ENCODE peak calls at places on chromosomes 7 and 10, in nine cellular contexts. One of them, this sample, is unnamed.

GRCh38 chr10:98246911-98247820 is 20.8 kb downstream of the LOXL4 start:
- DNase-seq in PC-3: no peak
- DNase-seq in astrocyte: peak
- DNase-seq in A549: no peak
- DNase-seq in cardiac muscle cell: no peak
- DNase-seq in body of pancreas: no peak
- DNase-seq in CD4-positive, alpha-beta T cell: no peak
- DNase-seq in HCT116: no peak
- DNase-seq in transverse colon: no peak
- DNase-seq in this sample: no peak

GRCh38 chr7:144391823-144392255 is 11.7 kb downstream of the NOBOX start:
- DNase-seq in astrocyte: peak
- DNase-seq in A549: peak
- DNase-seq in body of pancreas: no peak
- DNase-seq in PC-3: peak
- DNase-seq in CD4-positive, alpha-beta T cell: peak
- DNase-seq in cardiac muscle cell: peak
- DNase-seq in transverse colon: no peak
- DNase-seq in HCT116: peak
- DNase-seq in this sample: peak

GRCh38 chr10:86536294-86536861 is 14.8 kb upstream of the WAPL start:
- DNase-seq in PC-3: no peak
- DNase-seq in astrocyte: no peak
- DNase-seq in transverse colon: peak
- DNase-seq in body of pancreas: no peak
- DNase-seq in cardiac muscle cell: no peak
- DNase-seq in HCT116: no peak
- DNase-seq in A549: no peak
- DNase-seq in CD4-positive, alpha-beta T cell: peak
- DNase-seq in this sample: no peak

GRCh38 chr7:14381306-14381705 is 391.8 kb upstream of the ETV1 start:
- DNase-seq in CD4-positive, alpha-beta T cell: no peak
- DNase-seq in astrocyte: peak
- DNase-seq in HCT116: no peak
- DNase-seq in cardiac muscle cell: peak
- DNase-seq in PC-3: peak
- DNase-seq in body of pancreas: no peak
- DNase-seq in transverse colon: no peak
- DNase-seq in A549: no peak
- DNase-seq in this sample: peak

GRCh38 chr7:55552320-55553086 is 19.8 kb downstream of the VOPP1 start:
- DNase-seq in cardiac muscle cell: peak
- DNase-seq in CD4-positive, alpha-beta T cell: no peak
- DNase-seq in body of pancreas: peak
- DNase-seq in HCT116: no peak
- DNase-seq in A549: no peak
- DNase-seq in transverse colon: peak
- DNase-seq in astrocyte: peak
- DNase-seq in PC-3: peak
- DNase-seq in this sample: peak

GRCh38 chr7:8105449-8106095 is 137.0 kb downstream of the GLCCI1 start:
- DNase-seq in CD4-positive, alpha-beta T cell: no peak
- DNase-seq in astrocyte: no peak
- DNase-seq in body of pancreas: no peak
- DNase-seq in cardiac muscle cell: no peak
- DNase-seq in transverse colon: no peak
- DNase-seq in HCT116: no peak
- DNase-seq in A549: no peak
- DNase-seq in PC-3: no peak
- DNase-seq in this sample: no peak

GRCh38 chr7:82194011-82194410 is 249.6 kb downstream of the CACNA2D1 start:
- DNase-seq in HCT116: no peak
- DNase-seq in body of pancreas: no peak
- DNase-seq in PC-3: peak
- DNase-seq in cardiac muscle cell: peak
- DNase-seq in CD4-positive, alpha-beta T cell: no peak
- DNase-seq in A549: no peak
- DNase-seq in astrocyte: peak
- DNase-seq in transverse colon: no peak
- DNase-seq in this sample: no peak

GRCh38 chr7:142323706-142324105 is 65.8 kb upstream of the PRSS58 start:
- DNase-seq in CD4-positive, alpha-beta T cell: no peak
- DNase-seq in PC-3: peak
- DNase-seq in astrocyte: no peak
- DNase-seq in HCT116: peak
- DNase-seq in cardiac muscle cell: peak
- DNase-seq in A549: peak
- DNase-seq in body of pancreas: peak
- DNase-seq in transverse colon: peak
- DNase-seq in this sample: no peak

GRCh38 chr10:72034040-72034499 is 54.3 kb downstream of the SPOCK2 start:
- DNase-seq in cardiac muscle cell: no peak
- DNase-seq in transverse colon: no peak
- DNase-seq in body of pancreas: no peak
- DNase-seq in A549: no peak
- DNase-seq in HCT116: no peak
- DNase-seq in CD4-positive, alpha-beta T cell: no peak
- DNase-seq in astrocyte: no peak
- DNase-seq in PC-3: no peak
- DNase-seq in this sample: no peak

GRCh38 chr7:112448891-112449290 is 1.4 kb upstream of the IFRD1 start:
- DNase-seq in cardiac muscle cell: no peak
- DNase-seq in body of pancreas: no peak
- DNase-seq in HCT116: no peak
- DNase-seq in astrocyte: no peak
- DNase-seq in PC-3: peak
- DNase-seq in CD4-positive, alpha-beta T cell: no peak
- DNase-seq in A549: no peak
- DNase-seq in transverse colon: no peak
- DNase-seq in this sample: peak

GRCh38 chr10:51188013-51188412 is 113.7 kb downstream of the PRKG1 start:
- DNase-seq in transverse colon: no peak
- DNase-seq in HCT116: no peak
- DNase-seq in cardiac muscle cell: no peak
- DNase-seq in body of pancreas: no peak
- DNase-seq in astrocyte: no peak
- DNase-seq in A549: no peak
- DNase-seq in PC-3: no peak
- DNase-seq in CD4-positive, alpha-beta T cell: no peak
- DNase-seq in this sample: no peak

GRCh38 chr7:74040101-74040790 is 12.3 kb downstream of the ELN start:
- DNase-seq in astrocyte: no peak
- DNase-seq in body of pancreas: no peak
- DNase-seq in CD4-positive, alpha-beta T cell: no peak
- DNase-seq in A549: no peak
- DNase-seq in transverse colon: no peak
- DNase-seq in PC-3: no peak
- DNase-seq in cardiac muscle cell: no peak
- DNase-seq in HCT116: no peak
- DNase-seq in this sample: no peak

GRCh38 chr7:116525298-116525912 is 569 bp downstream of the CAV1 start:
- DNase-seq in A549: no peak
- DNase-seq in transverse colon: peak
- DNase-seq in CD4-positive, alpha-beta T cell: no peak
- DNase-seq in body of pancreas: peak
- DNase-seq in PC-3: peak
- DNase-seq in astrocyte: no peak
- DNase-seq in cardiac muscle cell: peak
- DNase-seq in HCT116: no peak
- DNase-seq in this sample: no peak

GRCh38 chr10:117631276-117632151 is 89.0 kb downstream of the EMX2 start:
- DNase-seq in PC-3: no peak
- DNase-seq in astrocyte: no peak
- DNase-seq in body of pancreas: peak
- DNase-seq in HCT116: no peak
- DNase-seq in cardiac muscle cell: no peak
- DNase-seq in transverse colon: no peak
- DNase-seq in A549: no peak
- DNase-seq in CD4-positive, alpha-beta T cell: no peak
- DNase-seq in this sample: no peak

GRCh38 chr7:2909043-2909442 is 64.9 kb upstream of the GNA12 start:
- DNase-seq in astrocyte: no peak
- DNase-seq in transverse colon: no peak
- DNase-seq in cardiac muscle cell: no peak
- DNase-seq in A549: no peak
- DNase-seq in PC-3: no peak
- DNase-seq in CD4-positive, alpha-beta T cell: no peak
- DNase-seq in HCT116: no peak
- DNase-seq in body of pancreas: no peak
- DNase-seq in this sample: no peak

GRCh38 chr10:88428976-88429375 is 154.1 kb downstream of the RNLS start:
- DNase-seq in transverse colon: no peak
- DNase-seq in CD4-positive, alpha-beta T cell: no peak
- DNase-seq in HCT116: no peak
- DNase-seq in body of pancreas: no peak
- DNase-seq in astrocyte: no peak
- DNase-seq in A549: no peak
- DNase-seq in PC-3: no peak
- DNase-seq in cardiac muscle cell: no peak
- DNase-seq in this sample: no peak

GRCh38 chr10:9621216-9621615 is 1396.5 kb upstream of the CELF2 start:
- DNase-seq in A549: no peak
- DNase-seq in body of pancreas: no peak
- DNase-seq in transverse colon: no peak
- DNase-seq in HCT116: no peak
- DNase-seq in cardiac muscle cell: no peak
- DNase-seq in astrocyte: peak
- DNase-seq in PC-3: no peak
- DNase-seq in CD4-positive, alpha-beta T cell: no peak
- DNase-seq in this sample: no peak

GRCh38 chr10:123470570-123470969 is 195.6 kb upstream of the GPR26 start:
- DNase-seq in transverse colon: no peak
- DNase-seq in CD4-positive, alpha-beta T cell: no peak
- DNase-seq in PC-3: no peak
- DNase-seq in cardiac muscle cell: no peak
- DNase-seq in astrocyte: no peak
- DNase-seq in HCT116: no peak
- DNase-seq in body of pancreas: no peak
- DNase-seq in A549: no peak
- DNase-seq in this sample: no peak

GRCh38 chr7:28749673-28750072 is 208.5 kb downstream of the TRIL start:
- DNase-seq in PC-3: no peak
- DNase-seq in A549: no peak
- DNase-seq in body of pancreas: no peak
- DNase-seq in CD4-positive, alpha-beta T cell: no peak
- DNase-seq in astrocyte: no peak
- DNase-seq in transverse colon: no peak
- DNase-seq in cardiac muscle cell: peak
- DNase-seq in HCT116: no peak
- DNase-seq in this sample: no peak

GRCh38 chr7:17020250-17020649 is 138.5 kb upstream of the AGR3 start:
- DNase-seq in PC-3: no peak
- DNase-seq in transverse colon: no peak
- DNase-seq in cardiac muscle cell: no peak
- DNase-seq in astrocyte: no peak
- DNase-seq in body of pancreas: no peak
- DNase-seq in A549: no peak
- DNase-seq in HCT116: no peak
- DNase-seq in CD4-positive, alpha-beta T cell: no peak
- DNase-seq in this sample: no peak

GRCh38 chr10:108872854-108873253 is 1050.5 kb downstream of the XPNPEP1 start:
- DNase-seq in cardiac muscle cell: no peak
- DNase-seq in HCT116: no peak
- DNase-seq in body of pancreas: no peak
- DNase-seq in astrocyte: no peak
- DNase-seq in transverse colon: no peak
- DNase-seq in PC-3: no peak
- DNase-seq in CD4-positive, alpha-beta T cell: no peak
- DNase-seq in A549: no peak
- DNase-seq in this sample: no peak

GRCh38 chr7:135748770-135749169 is at the start of gene FAM180A:
- DNase-seq in astrocyte: peak
- DNase-seq in body of pancreas: peak
- DNase-seq in cardiac muscle cell: peak
- DNase-seq in CD4-positive, alpha-beta T cell: no peak
- DNase-seq in PC-3: no peak
- DNase-seq in transverse colon: peak
- DNase-seq in A549: no peak
- DNase-seq in HCT116: no peak
- DNase-seq in this sample: no peak

GRCh38 chr10:1295756-1296480 is 239.7 kb downstream of the WDR37 start:
- DNase-seq in body of pancreas: no peak
- DNase-seq in A549: no peak
- DNase-seq in HCT116: no peak
- DNase-seq in astrocyte: no peak
- DNase-seq in transverse colon: no peak
- DNase-seq in PC-3: no peak
- DNase-seq in CD4-positive, alpha-beta T cell: no peak
- DNase-seq in cardiac muscle cell: no peak
- DNase-seq in this sample: no peak

GRCh38 chr10:34985823-34986222 is 104.3 kb downstream of the CUL2 start:
- DNase-seq in body of pancreas: no peak
- DNase-seq in CD4-positive, alpha-beta T cell: no peak
- DNase-seq in astrocyte: no peak
- DNase-seq in transverse colon: peak
- DNase-seq in A549: no peak
- DNase-seq in cardiac muscle cell: peak
- DNase-seq in HCT116: no peak
- DNase-seq in PC-3: peak
- DNase-seq in this sample: no peak
- TF ChIP-seq CTCF in body of pancreas: no peak
- TF ChIP-seq CTCF in CD4-positive, alpha-beta T cell: no peak
- TF ChIP-seq CTCF in astrocyte: no peak
- TF ChIP-seq CTCF in transverse colon: peak
- TF ChIP-seq CTCF in A549: no peak
- TF ChIP-seq CTCF in cardiac muscle cell: peak
- TF ChIP-seq CTCF in HCT116: peak
- TF ChIP-seq CTCF in PC-3: peak
- TF ChIP-seq CTCF in this sample: no peak

GRCh38 chr10:99532687-99533495 is at the start of gene NKX2-3:
- DNase-seq in HCT116: no peak
- DNase-seq in astrocyte: no peak
- DNase-seq in A549: peak
- DNase-seq in CD4-positive, alpha-beta T cell: no peak
- DNase-seq in body of pancreas: peak
- DNase-seq in PC-3: peak
- DNase-seq in cardiac muscle cell: peak
- DNase-seq in transverse colon: peak
- DNase-seq in this sample: peak
- H3K27ac ChIP-seq in HCT116: no peak
- H3K27ac ChIP-seq in astrocyte: no peak
- H3K27ac ChIP-seq in A549: peak
- H3K27ac ChIP-seq in CD4-positive, alpha-beta T cell: no peak
- H3K27ac ChIP-seq in body of pancreas: no peak
- H3K27ac ChIP-seq in PC-3: no peak
- H3K27ac ChIP-seq in cardiac muscle cell: no peak
- H3K27ac ChIP-seq in transverse colon: peak
- H3K27ac ChIP-seq in this sample: no peak

GRCh38 chr10:120634629-120635028 is 177.6 kb downstream of the PLPP4 start:
- DNase-seq in PC-3: no peak
- DNase-seq in transverse colon: no peak
- DNase-seq in cardiac muscle cell: no peak
- DNase-seq in CD4-positive, alpha-beta T cell: no peak
- DNase-seq in astrocyte: no peak
- DNase-seq in HCT116: peak
- DNase-seq in A549: no peak
- DNase-seq in body of pancreas: no peak
- DNase-seq in this sample: no peak
- TF ChIP-seq CTCF in PC-3: peak
- TF ChIP-seq CTCF in transverse colon: no peak
- TF ChIP-seq CTCF in cardiac muscle cell: no peak
- TF ChIP-seq CTCF in CD4-positive, alpha-beta T cell: no peak
- TF ChIP-seq CTCF in astrocyte: no peak
- TF ChIP-seq CTCF in HCT116: peak
- TF ChIP-seq CTCF in A549: no peak
- TF ChIP-seq CTCF in body of pancreas: no peak
- TF ChIP-seq CTCF in this sample: no peak

GRCh38 chr7:104695563-104695962 is 318.4 kb upstream of the KMT2E start:
- DNase-seq in CD4-positive, alpha-beta T cell: no peak
- DNase-seq in PC-3: no peak
- DNase-seq in HCT116: no peak
- DNase-seq in A549: no peak
- DNase-seq in body of pancreas: no peak
- DNase-seq in transverse colon: no peak
- DNase-seq in cardiac muscle cell: no peak
- DNase-seq in astrocyte: no peak
- DNase-seq in this sample: no peak
- H3K27ac ChIP-seq in CD4-positive, alpha-beta T cell: no peak
- H3K27ac ChIP-seq in PC-3: no peak
- H3K27ac ChIP-seq in HCT116: no peak
- H3K27ac ChIP-seq in A549: no peak
- H3K27ac ChIP-seq in body of pancreas: no peak
- H3K27ac ChIP-seq in transverse colon: no peak
- H3K27ac ChIP-seq in cardiac muscle cell: no peak
- H3K27ac ChIP-seq in astrocyte: no peak
- H3K27ac ChIP-seq in this sample: no peak